ENCODE peak calls at places on chromosomes 4 and X, in four cellular contexts. L, S, Z and V are unnamed samples.
A peak's percentile ranks its signal among the peaks of the same experiment; 100 is the strongest.

GRCh38 chr4:138049350-138049749 is 192.8 kb downstream of the SLC7A11 start:
- DNase-seq in L (peak; percentile 25), S (no peak), Z (no peak), V (no peak)

GRCh38 chr4:122152699-122153328 is 683 bp downstream of the BLTP1 start:
- DNase-seq in L (peak; percentile 27), S (no peak), Z (peak; percentile 18), V (no peak)

GRCh38 chrX:132489256-132490085 is 633 bp upstream of the MBNL3 start:
- DNase-seq in L (peak; percentile 60), S (peak; percentile 78), Z (peak; percentile 43), V (no peak)

GRCh38 chr4:13762126-13762525 is 134.6 kb upstream of the BOD1L1 start:
- DNase-seq in L (peak; percentile 27), S (no peak), Z (no peak), V (no peak)

GRCh38 chrX:2761246-2761645 is 9.4 kb downstream of the XG start:
- DNase-seq in L (no peak), S (no peak), Z (no peak), V (no peak)

GRCh38 chrX:97844943-97845342 is 961.2 kb downstream of the RPA4 start:
- DNase-seq in L (no peak), S (no peak), Z (no peak), V (no peak)

GRCh38 chrX:55758033-55758432 is 40.5 kb downstream of the RRAGB start:
- DNase-seq in L (peak; percentile 58), S (no peak), Z (no peak), V (no peak)

GRCh38 chr4:83207497-83208105 is 77.0 kb downstream of the COQ2 start:
- DNase-seq in L (peak; percentile 66), S (no peak), Z (no peak), V (peak; percentile 87)

GRCh38 chr4:83516042-83516772 is 19.7 kb upstream of the GPAT3 start:
- DNase-seq in L (peak; percentile 77), S (no peak), Z (no peak), V (peak; percentile 22)

GRCh38 chr4:128810331-128810870 is 901 bp downstream of the JADE1 start:
- DNase-seq in L (peak; percentile 53), S (peak; percentile 64), Z (peak; percentile 22), V (no peak)

GRCh38 chr4:38990241-38990640 is 42.0 kb downstream of the TMEM156 start:
- DNase-seq in L (no peak), S (no peak), Z (no peak), V (no peak)

GRCh38 chrX:131854586-131854985 is 168.5 kb upstream of the STK26 start:
- DNase-seq in L (peak; percentile 16), S (no peak), Z (no peak), V (no peak)

GRCh38 chr4:7375427-7375826 is 59.3 kb downstream of the PSAPL1 start:
- DNase-seq in L (no peak), S (no peak), Z (no peak), V (peak; percentile 24)

GRCh38 chr4:146472404-146472803 is 49.3 kb downstream of the SLC10A7 start:
- DNase-seq in L (no peak), S (no peak), Z (no peak), V (no peak)

GRCh38 chr4:41258783-41259182 is 2.1 kb downstream of the UCHL1 start:
- DNase-seq in L (peak; percentile 71), S (no peak), Z (no peak), V (peak; percentile 33)

GRCh38 chr4:78058591-78059523 is 1.7 kb downstream of the FRAS1 start:
- DNase-seq in L (no peak), S (peak; percentile 61), Z (peak; percentile 7), V (peak; percentile 12)

GRCh38 chrX:46863072-46863471 is 26.2 kb downstream of the RP2 start:
- DNase-seq in L (no peak), S (no peak), Z (no peak), V (no peak)

GRCh38 chr4:2800691-2801596 is 8.1 kb downstream of the SH3BP2 start:
- DNase-seq in L (peak; percentile 78), S (peak; percentile 67), Z (no peak), V (no peak)

GRCh38 chr4:123649644-123650356 is 253.2 kb downstream of the SPRY1 start:
- DNase-seq in L (peak; percentile 86), S (peak; percentile 59), Z (no peak), V (peak; percentile 64)

GRCh38 chrX:69088171-69088938 is 76.9 kb downstream of the PJA1 start:
- DNase-seq in L (peak; percentile 70), S (no peak), Z (no peak), V (no peak)

GRCh38 chrX:131271274-131271673 is 17.8 kb downstream of the IGSF1 start:
- DNase-seq in L (no peak), S (no peak), Z (no peak), V (no peak)

GRCh38 chrX:145213504-145213903 is 33.8 kb upstream of the SPANXN1 start:
- DNase-seq in L (peak; percentile 0), S (no peak), Z (no peak), V (no peak)

GRCh38 chr4:87527446-87528240 is 1.5 kb downstream of the SPARCL1 start:
- DNase-seq in L (no peak), S (no peak), Z (no peak), V (no peak)
- H3K4me3 ChIP-seq in L (no peak overlapping the region), S (no peak overlapping the region), Z (no peak overlapping the region), V (no peak overlapping the region)

DNA sequence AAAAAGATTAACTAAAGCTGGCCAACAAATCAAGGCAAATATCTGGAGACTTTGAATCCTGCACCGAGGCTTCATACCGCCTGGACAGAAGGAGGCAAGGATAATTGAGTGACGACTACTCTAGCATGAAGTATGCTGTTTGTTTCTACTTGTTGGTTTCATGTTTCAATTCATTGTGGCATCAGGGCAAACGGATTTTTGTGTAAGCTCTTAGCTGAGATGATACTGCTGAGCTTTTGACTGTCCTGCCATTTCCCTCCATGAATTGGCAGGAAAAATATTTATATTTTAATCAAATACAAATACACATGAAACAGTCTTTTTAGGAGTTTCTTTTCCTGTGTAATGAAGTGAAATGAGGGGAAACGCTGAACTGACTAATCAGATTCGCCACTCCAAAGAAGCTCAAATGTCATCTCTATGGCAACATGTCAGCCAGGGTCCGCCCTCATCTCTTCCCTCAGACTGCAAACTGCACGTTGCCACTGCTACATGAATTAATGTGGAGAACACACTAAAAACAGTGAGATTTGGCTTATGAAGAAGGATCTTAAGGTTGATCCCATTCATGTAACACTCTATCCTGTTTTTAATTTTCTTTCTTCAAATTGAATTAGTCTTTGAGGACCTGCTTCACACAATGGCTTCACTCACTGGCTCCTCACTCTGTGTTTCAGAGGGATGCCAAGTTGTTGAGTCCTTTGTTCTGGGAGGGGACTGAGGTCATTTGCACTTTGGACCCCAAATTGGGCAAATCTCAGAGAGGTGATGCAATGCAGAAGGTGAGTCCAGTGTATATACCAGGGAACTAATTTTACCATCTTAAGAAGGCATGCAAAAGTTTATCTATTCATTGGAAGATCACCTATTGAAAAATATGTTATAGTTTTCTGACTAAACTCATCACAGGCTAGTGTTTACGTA is 149.6 kb upstream of the MID1 start:
- DNase-seq in L (peak; percentile 21), S (no peak), Z (no peak), V (no peak)
- TF ChIP-seq CTCF in L (no peak), S (no peak), Z (no peak), V (no peak)

DNA sequence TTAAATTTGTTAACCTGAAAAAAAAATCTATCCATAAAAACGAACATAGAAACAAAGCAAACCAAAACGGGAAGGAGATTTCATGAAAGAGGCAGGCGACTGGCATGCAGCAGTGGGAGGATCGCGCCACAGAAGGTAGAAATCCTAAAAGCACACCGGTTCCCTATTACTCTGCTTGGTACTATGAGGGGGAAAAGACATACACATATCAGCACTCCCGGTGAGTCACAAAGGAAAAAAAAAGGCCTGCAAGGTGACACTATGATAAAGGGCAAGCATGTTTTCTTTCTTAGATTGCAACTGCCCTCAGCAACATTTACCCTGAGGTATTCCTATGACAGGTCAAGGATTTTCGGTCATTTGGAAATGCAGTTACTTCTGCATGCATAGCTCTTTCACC is 60.6 kb upstream of the NAP1L5 start:
- DNase-seq in L (no peak), S (no peak), Z (no peak), V (no peak)
- H3K4me3 ChIP-seq in L (no peak overlapping the region), S (no peak overlapping the region), Z (no peak overlapping the region), V (no peak overlapping the region)

GRCh38 chrX:106791495-106791894 is 11.0 kb upstream of the TBC1D8B start:
- DNase-seq in L (peak; percentile 11), S (no peak), Z (no peak), V (no peak)
- TF ChIP-seq CTCF in L (peak; percentile 19), S (no peak), Z (no peak), V (no peak)